ENCODE peak calls at places on chromosomes 16 and 17, in four cellular contexts. One of them, this sample, is unnamed.

GRCh38 chr17:57579245-57579644 is 165.9 kb downstream of the CCDC182 start:
- DNase-seq in cardiac septum: no peak
- DNase-seq in astrocyte of the cerebellum: no peak
- DNase-seq in SW 1271: no peak
- DNase-seq in this sample: no peak

GRCh38 chr17:1047177-1047885 is 50.4 kb downstream of the TIMM22 start:
- DNase-seq in cardiac septum: no peak
- DNase-seq in astrocyte of the cerebellum: peak
- DNase-seq in SW 1271: no peak
- DNase-seq in this sample: no peak

GRCh38 chr17:35786941-35787432 is 8.5 kb downstream of the MMP28 start:
- DNase-seq in cardiac septum: no peak
- DNase-seq in astrocyte of the cerebellum: no peak
- DNase-seq in SW 1271: no peak
- DNase-seq in this sample: no peak

GRCh38 chr16:27169511-27170071 is 33.7 kb upstream of the KDM8 start:
- DNase-seq in cardiac septum: no peak
- DNase-seq in astrocyte of the cerebellum: peak
- DNase-seq in SW 1271: no peak
- DNase-seq in this sample: peak

GRCh38 chr17:8753976-8754440 is 4.3 kb downstream of the SPDYE4 start:
- DNase-seq in cardiac septum: no peak
- DNase-seq in astrocyte of the cerebellum: no peak
- DNase-seq in SW 1271: no peak
- DNase-seq in this sample: no peak

GRCh38 chr16:23227529-23227928 is 45.0 kb downstream of the SCNN1G start:
- DNase-seq in cardiac septum: no peak
- DNase-seq in astrocyte of the cerebellum: no peak
- DNase-seq in SW 1271: no peak
- DNase-seq in this sample: no peak

GRCh38 chr17:78110363-78111011 is 18.1 kb downstream of the TMC6 start:
- DNase-seq in cardiac septum: no peak
- DNase-seq in astrocyte of the cerebellum: no peak
- DNase-seq in SW 1271: no peak
- DNase-seq in this sample: no peak

GRCh38 chr16:47777191-47777590 is 316.1 kb downstream of the PHKB start:
- DNase-seq in cardiac septum: no peak
- DNase-seq in astrocyte of the cerebellum: peak
- DNase-seq in SW 1271: no peak
- DNase-seq in this sample: no peak

GRCh38 chr16:381788-382717 is at the start of gene PGAP6:
- DNase-seq in cardiac septum: peak
- DNase-seq in astrocyte of the cerebellum: no peak
- DNase-seq in SW 1271: no peak
- DNase-seq in this sample: no peak

GRCh38 chr17:4033751-4034251 is 69.6 kb upstream of the ATP2A3 start:
- DNase-seq in cardiac septum: no peak
- DNase-seq in astrocyte of the cerebellum: no peak
- DNase-seq in SW 1271: no peak
- DNase-seq in this sample: no peak

GRCh38 chr16:73750639-73751038 is 546.0 kb upstream of the PSMD7 start:
- DNase-seq in cardiac septum: no peak
- DNase-seq in astrocyte of the cerebellum: no peak
- DNase-seq in SW 1271: no peak
- DNase-seq in this sample: no peak

GRCh38 chr17:419073-419735 is 66.6 kb upstream of the RPH3AL start:
- DNase-seq in cardiac septum: no peak
- DNase-seq in astrocyte of the cerebellum: no peak
- DNase-seq in SW 1271: no peak
- DNase-seq in this sample: no peak

GRCh38 chr17:5123343-5124124 is 7.7 kb downstream of the USP6 start:
- DNase-seq in cardiac septum: no peak
- DNase-seq in astrocyte of the cerebellum: no peak
- DNase-seq in SW 1271: no peak
- DNase-seq in this sample: no peak

GRCh38 chr17:76709077-76709950 is 1.5 kb downstream of the MXRA7 start:
- DNase-seq in cardiac septum: peak
- DNase-seq in astrocyte of the cerebellum: peak
- DNase-seq in SW 1271: no peak
- DNase-seq in this sample: no peak

GRCh38 chr16:63776437-63776836 is 1345.4 kb downstream of the CDH11 start:
- DNase-seq in cardiac septum: no peak
- DNase-seq in astrocyte of the cerebellum: no peak
- DNase-seq in SW 1271: no peak
- DNase-seq in this sample: no peak

GRCh38 chr17:47949951-47950350 is 7.7 kb downstream of the PRR15L start:
- DNase-seq in cardiac septum: no peak
- DNase-seq in astrocyte of the cerebellum: no peak
- DNase-seq in SW 1271: no peak
- DNase-seq in this sample: no peak

GRCh38 chr17:70736375-70736957 is 567.1 kb downstream of the KCNJ2 start:
- DNase-seq in cardiac septum: no peak
- DNase-seq in astrocyte of the cerebellum: no peak
- DNase-seq in SW 1271: no peak
- DNase-seq in this sample: no peak

GRCh38 chr16:50932348-50932916 is 190.5 kb downstream of the CYLD start:
- DNase-seq in cardiac septum: no peak
- DNase-seq in astrocyte of the cerebellum: no peak
- DNase-seq in SW 1271: no peak
- DNase-seq in this sample: no peak

GRCh38 chr17:44102845-44103622 is 20.4 kb downstream of the HDAC5 start:
- DNase-seq in cardiac septum: no peak
- DNase-seq in astrocyte of the cerebellum: no peak
- DNase-seq in SW 1271: no peak
- DNase-seq in this sample: no peak

This sample was measured in keratinocyte.